ENCODE peak calls at places on chromosomes 6 and 20, in eight cellular contexts. One of them, this sample, is unnamed. For H3K4me1, the result is how much of the 10 kb centered on the place peaks cover.

GRCh38 chr6:123016431-123017110 is 20.5 kb downstream of the CLVS2 start:
- DNase-seq in cardiac muscle cell: no peak
- DNase-seq in GM23338: no peak
- DNase-seq in A549: no peak
- DNase-seq in uterus: no peak
- DNase-seq in lung: no peak
- DNase-seq in heart left ventricle: no peak
- DNase-seq in psoas muscle: no peak
- DNase-seq in this sample: no peak

GRCh38 chr6:125546827-125547226 is 202.6 kb upstream of the HEY2 start:
- DNase-seq in psoas muscle: no peak
- DNase-seq in heart left ventricle: peak
- DNase-seq in GM23338: peak
- DNase-seq in A549: peak
- DNase-seq in lung: no peak
- DNase-seq in cardiac muscle cell: peak
- DNase-seq in uterus: no peak
- DNase-seq in this sample: peak

GRCh38 chr6:128713461-128713860 is 169.5 kb upstream of the LAMA2 start:
- DNase-seq in cardiac muscle cell: no peak
- DNase-seq in uterus: no peak
- DNase-seq in psoas muscle: no peak
- DNase-seq in heart left ventricle: no peak
- DNase-seq in GM23338: no peak
- DNase-seq in A549: no peak
- DNase-seq in lung: no peak
- DNase-seq in this sample: no peak

GRCh38 chr6:16332175-16332542 is 93.8 kb downstream of the GMPR start:
- DNase-seq in cardiac muscle cell: peak
- DNase-seq in lung: peak
- DNase-seq in GM23338: peak
- DNase-seq in A549: peak
- DNase-seq in heart left ventricle: peak
- DNase-seq in psoas muscle: peak
- DNase-seq in uterus: peak
- DNase-seq in this sample: peak

GRCh38 chr20:9204979-9205378 is 136.1 kb downstream of the PLCB4 start:
- DNase-seq in lung: no peak
- DNase-seq in psoas muscle: no peak
- DNase-seq in uterus: no peak
- DNase-seq in A549: no peak
- DNase-seq in heart left ventricle: no peak
- DNase-seq in cardiac muscle cell: no peak
- DNase-seq in GM23338: no peak
- DNase-seq in this sample: no peak

GRCh38 chr20:2172305-2173175 is 70.9 kb downstream of the STK35 start:
- DNase-seq in heart left ventricle: peak
- DNase-seq in uterus: peak
- DNase-seq in cardiac muscle cell: peak
- DNase-seq in lung: peak
- DNase-seq in GM23338: peak
- DNase-seq in psoas muscle: peak
- DNase-seq in A549: peak
- DNase-seq in this sample: peak

GRCh38 chr6:141326925-141327324 is 805.8 kb upstream of the GJE1 start:
- DNase-seq in cardiac muscle cell: peak
- DNase-seq in GM23338: no peak
- DNase-seq in lung: no peak
- DNase-seq in A549: no peak
- DNase-seq in heart left ventricle: no peak
- DNase-seq in uterus: no peak
- DNase-seq in psoas muscle: no peak
- DNase-seq in this sample: no peak

GRCh38 chr6:137880633-137881521 is 13.8 kb downstream of the TNFAIP3 start:
- DNase-seq in GM23338: no peak
- DNase-seq in uterus: no peak
- DNase-seq in heart left ventricle: no peak
- DNase-seq in lung: no peak
- DNase-seq in psoas muscle: no peak
- DNase-seq in cardiac muscle cell: no peak
- DNase-seq in A549: no peak
- DNase-seq in this sample: no peak

GRCh38 chr20:48886189-48886588 is 35.3 kb upstream of the ARFGEF2 start:
- DNase-seq in GM23338: no peak
- DNase-seq in uterus: no peak
- DNase-seq in lung: no peak
- DNase-seq in heart left ventricle: peak
- DNase-seq in cardiac muscle cell: no peak
- DNase-seq in psoas muscle: no peak
- DNase-seq in A549: no peak
- DNase-seq in this sample: no peak

DNA sequence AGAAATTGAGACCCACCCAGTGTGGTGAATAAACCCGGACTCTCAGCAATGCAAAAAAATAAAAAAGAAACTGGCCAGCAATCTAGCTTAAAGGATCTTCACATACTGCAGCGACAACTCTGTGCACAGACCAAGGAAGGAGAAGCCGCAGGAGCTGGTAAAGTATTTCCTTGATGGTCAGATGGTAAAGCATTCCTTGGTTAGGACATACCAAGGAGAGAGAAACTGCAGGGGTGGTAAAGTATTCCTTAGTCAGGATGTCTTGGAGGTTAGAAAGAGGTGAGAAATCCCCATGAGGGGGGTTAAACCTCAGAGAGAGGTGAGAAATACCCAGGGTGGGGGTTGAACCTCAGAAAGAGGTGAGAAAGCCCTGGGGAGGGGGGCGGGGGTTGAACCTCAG is 86.8 kb downstream of the PLG start:
- DNase-seq in uterus: no peak
- DNase-seq in heart left ventricle: no peak
- DNase-seq in psoas muscle: no peak
- DNase-seq in lung: no peak
- DNase-seq in cardiac muscle cell: no peak
- DNase-seq in GM23338: peak
- DNase-seq in A549: no peak
- DNase-seq in this sample: no peak
- H3K4me3 ChIP-seq in uterus: no peak
- H3K4me3 ChIP-seq in heart left ventricle: no peak
- H3K4me3 ChIP-seq in psoas muscle: no peak
- H3K4me3 ChIP-seq in lung: no peak
- H3K4me3 ChIP-seq in cardiac muscle cell: no peak
- H3K4me3 ChIP-seq in GM23338: no peak
- H3K4me3 ChIP-seq in A549: no peak
- H3K4me3 ChIP-seq in this sample: no peak

DNA sequence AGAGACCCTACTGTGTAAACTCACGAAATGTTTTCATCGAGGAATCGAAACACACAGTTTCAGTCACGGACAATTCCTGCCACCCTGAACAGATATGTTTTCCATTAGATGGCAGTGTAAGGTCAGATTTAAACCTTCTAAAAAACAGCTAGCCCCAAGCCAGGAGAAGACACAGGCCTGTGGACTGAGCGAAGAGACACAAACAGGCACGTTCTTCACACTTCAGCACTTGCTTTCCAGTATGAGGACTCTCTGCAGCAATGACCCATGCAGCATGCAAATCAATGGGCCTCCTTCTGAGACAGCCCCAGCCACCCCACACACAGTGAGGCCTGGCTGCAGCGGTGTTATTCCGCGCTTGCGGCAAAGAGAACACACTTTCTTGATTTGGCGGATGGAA is 31.9 kb downstream of the HUS1B start:
- DNase-seq in A549: peak
- DNase-seq in uterus: no peak
- DNase-seq in lung: no peak
- DNase-seq in psoas muscle: no peak
- DNase-seq in heart left ventricle: no peak
- DNase-seq in cardiac muscle cell: peak
- DNase-seq in GM23338: peak
- DNase-seq in this sample: no peak
- TF ChIP-seq CTCF in A549: peak
- TF ChIP-seq CTCF in uterus: no peak
- TF ChIP-seq CTCF in lung: peak
- TF ChIP-seq CTCF in psoas muscle: no peak
- TF ChIP-seq CTCF in heart left ventricle: peak
- TF ChIP-seq CTCF in cardiac muscle cell: peak
- TF ChIP-seq CTCF in GM23338: peak
- TF ChIP-seq CTCF in this sample: no peak

GRCh38 chr20:13929836-13930235 is 60.6 kb downstream of the SEL1L2 start:
- DNase-seq in heart left ventricle: no peak
- DNase-seq in psoas muscle: no peak
- DNase-seq in cardiac muscle cell: no peak
- DNase-seq in uterus: no peak
- DNase-seq in lung: no peak
- DNase-seq in GM23338: no peak
- DNase-seq in A549: no peak
- DNase-seq in this sample: no peak
- H3K4me1 ChIP-seq in heart left ventricle: under half
- H3K4me1 ChIP-seq in psoas muscle: under half
- H3K4me1 ChIP-seq in cardiac muscle cell: under half
- H3K4me1 ChIP-seq in uterus: under half
- H3K4me1 ChIP-seq in lung: under half
- H3K4me1 ChIP-seq in GM23338: under half
- H3K4me1 ChIP-seq in A549: under half
- H3K4me1 ChIP-seq in this sample: under half

GRCh38 chr6:6810727-6811126 is 222.2 kb downstream of the LY86 start:
- DNase-seq in heart left ventricle: no peak
- DNase-seq in A549: no peak
- DNase-seq in psoas muscle: no peak
- DNase-seq in uterus: no peak
- DNase-seq in lung: no peak
- DNase-seq in cardiac muscle cell: no peak
- DNase-seq in GM23338: no peak
- DNase-seq in this sample: no peak
- H3K4me3 ChIP-seq in heart left ventricle: peak
- H3K4me3 ChIP-seq in A549: peak
- H3K4me3 ChIP-seq in psoas muscle: peak
- H3K4me3 ChIP-seq in uterus: peak
- H3K4me3 ChIP-seq in lung: no peak
- H3K4me3 ChIP-seq in cardiac muscle cell: no peak
- H3K4me3 ChIP-seq in GM23338: no peak
- H3K4me3 ChIP-seq in this sample: no peak

This sample was measured in mucosa of descending colon.